ENCODE peak calls at places on chromosomes 5 and 9, in four cellular contexts. A, H, G and X are unnamed samples.

GRCh38 chr5:8474569-8474930 is 605.6 kb downstream of the MTRR start:
- DNase-seq in A (no peak), H (no peak), G (no peak), X (no peak)

GRCh38 chr9:68747043-68747533 is 42.0 kb downstream of the PIP5K1B start:
- DNase-seq in A (no peak), H (no peak), G (no peak), X (no peak)

GRCh38 chr5:36373527-36374086 is 71.9 kb upstream of the RANBP3L start:
- DNase-seq in A (peak), H (no peak), G (no peak), X (no peak)

GRCh38 chr5:83564069-83564749 is 92.7 kb downstream of the VCAN start:
- DNase-seq in A (no peak), H (no peak), G (no peak), X (no peak)

GRCh38 chr5:73419414-73420390 is 28.9 kb downstream of the FOXD1 start:
- DNase-seq in A (no peak), H (no peak), G (no peak), X (no peak)

GRCh38 chr5:115939059-115939458 is 23.2 kb upstream of the LVRN start:
- DNase-seq in A (no peak), H (no peak), G (no peak), X (no peak)

GRCh38 chr5:168653611-168654010 is 74.4 kb upstream of the PANK3 start:
- DNase-seq in A (no peak), H (no peak), G (no peak), X (no peak)

GRCh38 chr9:136328622-136329041 is 1.3 kb downstream of the GPSM1 start:
- DNase-seq in A (no peak), H (no peak), G (no peak), X (no peak)

GRCh38 chr9:115391166-115391825 is 273.3 kb upstream of the TNC start:
- DNase-seq in A (no peak), H (no peak), G (no peak), X (no peak)

GRCh38 chr5:1110930-1111726 is 735 bp downstream of the SLC12A7 start:
- DNase-seq in A (no peak), H (no peak), G (no peak), X (no peak)

GRCh38 chr9:134501266-134502181 is 140.1 kb upstream of the COL5A1 start:
- DNase-seq in A (peak), H (peak), G (no peak), X (no peak)

GRCh38 chr5:2611561-2612096 is 139.8 kb downstream of the IRX2 start:
- DNase-seq in A (no peak), H (no peak), G (no peak), X (no peak)

GRCh38 chr9:25519286-25519685 is 159.0 kb downstream of the TUSC1 start:
- DNase-seq in A (no peak), H (no peak), G (no peak), X (no peak)

GRCh38 chr9:27654629-27655285 is 81.5 kb upstream of the C9orf72 start:
- DNase-seq in A (peak), H (no peak), G (no peak), X (no peak)
- TF ChIP-seq POLR2A in A (no peak), H (no peak), G (no peak), X (no peak)

GRCh38 chr5:37839441-37840035 is 303 bp downstream of the GDNF start:
- DNase-seq in A (no peak), H (no peak), G (no peak), X (peak)
- TF ChIP-seq POLR2A in A (no peak), H (no peak), G (no peak), X (no peak)

GRCh38 chr9:131282175-131282574 is 5.9 kb upstream of the FAM78A start:
- DNase-seq in A (no peak), H (no peak), G (no peak), X (no peak)

GRCh38 chr9:131284856-131285255 is 4.7 kb upstream of the PLPP7 start:
- DNase-seq in A (no peak), H (no peak), G (no peak), X (no peak)

GRCh38 chr9:131280660-131281059 is 4.3 kb upstream of the FAM78A start:
- DNase-seq in A (no peak), H (no peak), G (no peak), X (no peak)

GRCh38 chr9:131281119-131281965 is 5.0 kb upstream of the FAM78A start:
- DNase-seq in A (no peak), H (no peak), G (no peak), X (no peak)

DNA sequence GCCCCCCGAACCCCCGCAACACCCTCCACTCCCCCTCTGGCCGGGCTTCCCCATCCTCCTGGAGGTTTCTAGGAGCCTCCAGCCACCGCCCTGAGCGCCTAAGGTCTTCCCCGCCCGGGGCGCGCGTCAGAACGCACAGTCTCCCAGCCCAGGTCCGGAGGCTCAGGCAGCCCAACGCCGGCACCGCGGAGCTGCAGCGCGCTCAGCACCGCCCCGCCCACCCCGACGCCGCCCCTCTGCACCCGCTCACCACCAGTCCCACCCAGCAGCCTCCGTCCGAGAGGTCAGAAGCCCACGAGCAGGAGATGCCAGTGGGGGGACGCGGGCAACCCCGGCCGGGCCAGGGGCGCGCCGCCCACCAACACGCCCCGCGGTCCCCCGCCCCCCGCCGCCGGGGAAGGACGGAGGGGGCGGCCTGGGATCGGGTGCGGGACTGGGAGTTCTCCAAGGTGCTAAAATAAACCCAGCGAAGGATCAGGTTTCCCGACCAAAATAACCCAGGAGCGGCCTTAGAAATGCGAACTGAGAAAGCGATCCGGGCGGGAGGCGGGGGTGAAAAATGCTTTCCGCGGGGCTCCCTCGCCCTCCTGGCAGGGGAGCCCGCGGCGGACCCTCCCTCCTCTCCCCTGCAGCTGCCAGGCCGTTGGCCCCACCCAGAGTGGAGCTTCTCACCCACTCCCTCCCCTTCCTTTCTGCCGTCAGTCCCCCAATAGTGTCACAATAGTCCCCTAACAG is 6.5 kb upstream of the FAM78A start:
- DNase-seq in A (no peak), H (no peak), G (no peak), X (no peak)
- TF ChIP-seq POLR2A in A (no peak), H (no peak), G (no peak), X (no peak)

GRCh38 chr9:5500441-5501235 is 9.7 kb upstream of the PDCD1LG2 start:
- DNase-seq in A (peak), H (no peak), G (no peak), X (no peak)
- TF ChIP-seq POLR2A in A (no peak), H (no peak), G (no peak), X (no peak)

DNA sequence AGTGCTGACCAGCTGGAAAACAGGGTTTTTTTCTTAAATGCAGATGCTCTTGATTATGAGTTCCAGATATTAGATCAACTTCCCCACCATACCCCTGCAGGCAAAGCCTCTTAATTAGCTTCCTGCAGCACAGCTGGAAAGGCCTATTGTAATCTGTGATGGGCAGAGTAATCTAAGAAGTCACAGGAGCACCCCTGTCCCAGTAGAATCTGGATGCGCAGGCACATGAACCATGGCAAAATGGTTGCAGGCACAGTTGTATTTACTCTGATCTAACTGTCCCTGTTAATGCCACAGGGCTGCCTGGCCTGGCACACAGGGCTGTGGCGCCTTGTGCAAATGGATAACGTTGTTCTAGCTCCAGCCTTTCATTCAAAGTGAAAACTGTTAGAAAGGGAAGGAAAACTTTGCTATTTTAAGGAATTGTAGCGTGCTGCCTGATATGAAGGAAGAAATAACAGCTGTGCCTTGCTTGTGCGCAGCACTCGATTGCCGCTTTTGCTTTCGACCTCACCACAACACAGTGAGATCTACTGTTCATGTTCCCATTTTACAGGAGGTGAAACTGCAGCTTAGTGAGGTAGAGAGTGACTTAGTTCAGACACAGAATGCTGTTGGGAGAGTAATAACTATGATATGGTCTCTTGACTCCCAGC is 2.3 kb downstream of the TGFBI start:
- DNase-seq in A (peak), H (peak), G (peak), X (no peak)
- TF ChIP-seq POLR2A in A (no peak), H (no peak), G (no peak), X (no peak)

GRCh38 chr9:93436655-93437407 is 14.7 kb upstream of the FAM120A start:
- DNase-seq in A (no peak), H (no peak), G (no peak), X (no peak)
- TF ChIP-seq POLR2A in A (no peak), H (no peak), G (no peak), X (no peak)

DNA sequence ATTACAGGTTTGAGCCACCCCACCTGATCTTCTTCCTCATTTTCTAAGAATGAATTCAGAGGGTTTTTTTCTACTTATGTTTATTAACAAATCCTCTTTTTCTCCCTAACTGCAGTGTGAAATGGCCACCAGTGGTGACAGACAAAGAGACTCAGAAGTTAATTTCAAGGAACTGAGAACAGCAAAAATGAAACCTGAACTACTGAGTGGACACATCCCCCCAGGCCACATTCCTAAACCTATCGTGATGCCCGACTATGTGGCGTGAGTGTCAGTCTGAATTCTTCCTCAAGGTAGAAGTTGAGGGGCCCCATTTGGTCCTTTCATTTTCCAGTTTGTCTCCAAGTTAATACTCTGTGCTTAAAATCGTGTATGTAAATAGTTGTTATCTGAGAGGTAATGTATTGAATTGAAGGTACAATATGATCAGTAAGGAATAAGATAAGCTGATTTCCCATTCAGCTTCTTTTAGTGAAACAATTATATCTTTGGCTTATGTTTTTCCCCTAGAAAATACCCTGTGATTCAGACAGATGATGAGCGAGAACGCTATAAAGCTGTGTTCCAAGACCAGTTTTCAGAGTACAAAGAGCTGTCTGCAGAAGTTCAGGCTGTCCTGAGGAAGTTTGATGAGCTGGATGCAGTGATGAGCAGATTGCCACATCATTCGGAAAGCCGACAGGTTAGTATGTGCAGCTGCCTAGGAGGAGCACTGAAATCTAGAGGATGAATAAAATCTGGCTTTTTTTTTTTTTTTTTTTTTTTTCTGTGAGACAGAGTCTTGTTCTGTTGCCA is 17.7 kb downstream of the MARVELD2 start:
- DNase-seq in A (no peak), H (no peak), G (peak), X (no peak)
- TF ChIP-seq POLR2A in A (no peak), H (no peak), G (no peak), X (no peak)